ENCODE peak calls at places on chromosome 9, in nine cellular contexts. F is IMR-90, O is H1, U is tibial nerve, V is transverse colon, J is substantia nigra, D is aorta, W is H9, P is GM23248. Y is an unnamed sample.

GRCh38 chr9:113988951-113989780 is 88.9 kb downstream of the AMBP start:
- DNase-seq in F (no peak), O (no peak), U (peak; percentile 67), V (no peak), J (no peak), D (peak; percentile 85), W (no peak), P (peak; percentile 39), Y (peak; percentile 65)

GRCh38 chr9:127336086-127336485 is 60.9 kb upstream of the SLC2A8 start:
- DNase-seq in F (peak; percentile 68), O (no peak), U (no peak), V (no peak), J (no peak), D (no peak), W (no peak), P (peak; percentile 48), Y (no peak)

GRCh38 chr9:89929721-89930480 is 325.1 kb downstream of the GADD45G start:
- DNase-seq in F (peak; percentile 24), O (no peak), U (peak; percentile 39), V (no peak), J (no peak), D (no peak), W (no peak), P (peak; percentile 74), Y (no peak)

GRCh38 chr9:1274334-1274733 is 224.2 kb downstream of the DMRT2 start:
- DNase-seq in F (no peak), O (no peak), U (no peak), V (no peak), J (no peak), D (no peak), W (no peak), P (no peak), Y (no peak)

GRCh38 chr9:114779352-114779845 is 26.4 kb downstream of the TNFSF15 start:
- DNase-seq in F (no peak), O (no peak), U (no peak), V (peak; percentile 94), J (no peak), D (peak; percentile 93), W (no peak), P (peak; percentile 50), Y (peak; percentile 27)

GRCh38 chr9:133715295-133715865 is 22.8 kb downstream of the SARDH start:
- DNase-seq in F (peak; percentile 58), O (no peak), U (no peak), V (no peak), J (no peak), D (peak; percentile 53), W (peak; percentile 21), P (no peak), Y (peak; percentile 72)

GRCh38 chr9:86405926-86406325 is 51.7 kb upstream of the TUT7 start:
- DNase-seq in F (peak; percentile 95), O (no peak), U (no peak), V (no peak), J (no peak), D (no peak), W (no peak), P (peak; percentile 95), Y (no peak)

GRCh38 chr9:5231212-5231611 is at the start of gene INSL4:
- DNase-seq in F (peak; percentile 44), O (no peak), U (no peak), V (no peak), J (no peak), D (no peak), W (no peak), P (peak; percentile 15), Y (no peak)

GRCh38 chr9:136692190-136693134 is 5.2 kb upstream of the AGPAT2 start:
- DNase-seq in F (no peak), O (no peak), U (no peak), V (no peak), J (no peak), D (no peak), W (no peak), P (no peak), Y (no peak)
- H3K27ac ChIP-seq in F (no peak overlapping the region), O (no peak overlapping the region), U (no peak overlapping the region), V (peak overlapping the region; percentile 70), J (no peak overlapping the region), D (no peak overlapping the region), W (no peak overlapping the region), P (no peak overlapping the region), Y (no peak overlapping the region)

GRCh38 chr9:34187891-34188240 is 9.0 kb downstream of the UBAP1 start:
- DNase-seq in F (no peak), O (no peak), U (no peak), V (no peak), J (no peak), D (no peak), W (no peak), P (peak; percentile 51), Y (no peak)
- H3K27ac ChIP-seq in F (no peak overlapping the region), O (no peak overlapping the region), U (no peak overlapping the region), V (no peak overlapping the region), J (no peak overlapping the region), D (no peak overlapping the region), W (no peak overlapping the region), P (no peak overlapping the region), Y (no peak overlapping the region)

GRCh38 chr9:124296094-124296493 is 38.3 kb downstream of the NEK6 start:
- DNase-seq in F (no peak), O (no peak), U (no peak), V (no peak), J (peak; percentile 47), D (no peak), W (no peak), P (no peak), Y (no peak)

GRCh38 chr9:124297915-124298645 is 40.3 kb downstream of the NEK6 start:
- DNase-seq in F (no peak), O (no peak), U (no peak), V (no peak), J (no peak), D (no peak), W (no peak), P (no peak), Y (no peak)

GRCh38 chr9:124297553-124297905 is 39.8 kb downstream of the NEK6 start:
- DNase-seq in F (peak; percentile 96), O (peak; percentile 62), U (peak; percentile 58), V (peak; percentile 36), J (peak; percentile 37), D (peak; percentile 79), W (peak; percentile 77), P (peak; percentile 96), Y (peak; percentile 85)

GRCh38 chr9:124295097-124295794 is 37.5 kb downstream of the NEK6 start:
- DNase-seq in F (no peak), O (no peak), U (no peak), V (peak; percentile 33), J (no peak), D (no peak), W (no peak), P (no peak), Y (no peak)

DNA sequence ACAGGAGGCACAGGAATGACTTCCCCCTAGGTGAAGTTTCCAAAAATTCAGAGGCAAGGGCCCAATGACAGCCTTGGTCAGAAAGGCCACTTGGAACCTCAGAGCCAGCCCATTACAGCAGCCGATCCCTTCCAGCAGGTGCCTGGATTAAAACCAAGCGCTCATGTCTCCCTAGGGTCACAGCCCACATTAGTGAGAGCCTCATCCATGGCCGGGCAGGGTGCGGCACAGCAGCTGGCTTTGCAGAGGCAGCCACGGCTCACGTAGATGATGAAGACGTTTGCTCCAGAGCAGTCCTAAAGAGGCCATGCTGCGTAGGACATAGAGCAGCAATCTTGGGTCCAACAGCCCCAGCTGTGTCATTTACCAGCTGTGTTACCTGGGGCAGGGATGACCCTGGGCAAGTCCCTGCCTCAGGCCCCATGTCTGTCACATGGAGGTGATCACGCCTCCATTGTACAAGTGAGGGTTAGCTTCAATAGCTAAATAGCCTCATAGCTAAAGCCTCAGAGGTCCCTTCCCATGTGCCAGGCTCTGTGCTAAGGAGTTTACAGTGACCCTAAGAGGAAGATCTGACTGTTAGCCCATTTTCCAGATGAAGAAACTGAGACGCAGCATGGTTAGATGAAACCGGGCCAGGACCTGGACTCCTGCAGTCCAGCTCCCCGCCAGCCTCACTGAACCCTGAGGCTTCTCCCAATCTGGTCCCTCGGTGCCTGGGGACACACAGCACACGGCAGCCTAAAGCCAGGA is 39.2 kb downstream of the NEK6 start:
- DNase-seq in F (no peak), O (no peak), U (no peak), V (no peak), J (no peak), D (no peak), W (no peak), P (no peak), Y (no peak)
- H3K27ac ChIP-seq in F (peak overlapping the region; percentile 85), O (peak overlapping the region; percentile 17), U (peak overlapping the region; percentile 83), V (peak overlapping the region; percentile 53), J (no peak overlapping the region), D (no peak overlapping the region), W (no peak overlapping the region), P (peak overlapping the region; percentile 62), Y (peak overlapping the region; percentile 70)

GRCh38 chr9:106880863-106881262 is 17.9 kb downstream of the ZNF462 start:
- DNase-seq in F (peak; percentile 82), O (no peak), U (no peak), V (no peak), J (no peak), D (no peak), W (no peak), P (peak; percentile 54), Y (no peak)

GRCh38 chr9:106880081-106880480 is 17.1 kb downstream of the ZNF462 start:
- DNase-seq in F (no peak), O (no peak), U (no peak), V (no peak), J (no peak), D (no peak), W (no peak), P (no peak), Y (no peak)

GRCh38 chr9:106878081-106878837 is 15.3 kb downstream of the ZNF462 start:
- DNase-seq in F (no peak), O (no peak), U (no peak), V (no peak), J (no peak), D (no peak), W (peak; percentile 51), P (no peak), Y (no peak)

GRCh38 chr9:106877345-106877744 is 14.4 kb downstream of the ZNF462 start:
- DNase-seq in F (no peak), O (no peak), U (no peak), V (no peak), J (no peak), D (no peak), W (no peak), P (no peak), Y (no peak)

DNA sequence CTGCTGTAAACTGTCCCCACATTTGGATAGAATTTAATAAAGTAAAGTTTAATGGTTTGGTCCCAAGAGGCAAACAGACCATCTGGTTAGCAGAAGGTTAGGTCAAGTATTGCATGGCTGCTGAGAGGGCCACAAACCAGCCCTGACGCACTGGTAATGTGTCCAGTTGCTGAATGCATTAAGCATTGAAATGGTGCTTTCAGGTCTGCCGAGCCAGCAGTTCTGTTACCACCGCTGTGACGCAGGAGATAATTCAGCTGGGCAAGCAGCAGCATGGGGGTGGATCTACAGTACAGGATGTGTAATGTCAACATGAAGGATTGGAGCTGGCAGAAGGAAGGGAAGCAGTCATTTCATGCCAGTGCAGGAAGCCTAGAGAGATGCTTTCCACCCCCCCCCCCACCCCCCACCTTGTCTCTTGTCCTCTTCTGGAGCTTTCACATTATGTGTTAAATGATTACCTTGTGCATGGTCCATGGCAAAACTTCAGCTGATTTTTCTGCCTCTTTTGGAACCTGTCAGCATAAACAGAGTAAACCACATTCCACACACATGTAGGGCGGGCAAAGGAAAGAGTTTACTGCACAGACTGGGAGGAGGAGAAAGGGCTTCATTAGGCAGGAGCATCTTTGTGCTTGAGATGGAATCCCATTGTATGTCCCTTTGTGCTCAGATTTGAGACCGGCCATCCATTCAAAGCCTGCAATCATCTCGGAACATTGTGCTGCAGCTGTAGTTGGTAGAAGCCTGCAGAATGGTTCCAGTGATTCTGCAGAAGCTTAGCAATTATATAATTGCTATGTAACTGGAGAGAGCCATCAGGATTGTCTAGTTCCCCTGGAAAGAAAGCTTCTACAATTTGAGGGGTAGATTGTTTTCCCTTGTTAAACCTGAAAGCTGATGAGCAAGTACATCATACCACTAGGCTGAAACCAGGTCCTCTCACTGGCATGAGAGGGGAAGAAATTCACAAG is 16.3 kb downstream of the ZNF462 start:
- DNase-seq in F (peak; percentile 99), O (no peak), U (peak; percentile 15), V (peak; percentile 58), J (peak; percentile 38), D (peak; percentile 83), W (no peak), P (peak; percentile 91), Y (peak; percentile 84)
- H3K27ac ChIP-seq in F (peak overlapping the region; percentile 22), O (peak overlapping the region; percentile 1), U (no peak overlapping the region), V (peak overlapping the region; percentile 79), J (peak overlapping the region; percentile 84), D (no peak overlapping the region), W (peak overlapping the region; percentile 16), P (peak overlapping the region; percentile 38), Y (peak overlapping the region; percentile 63)